ENCODE peak calls at places on chromosomes 4 and X, in five cellular contexts. D is uterus, H is right lobe of liver, F is tibial nerve, G is sigmoid colon. M is an unnamed sample.
A peak's percentile ranks its signal among the peaks of the same experiment; 100 is the strongest.

GRCh38 chr4:30755306-30755705 is 35.1 kb downstream of the PCDH7 start:
- DNase-seq in D (no peak), H (no peak), F (no peak), G (no peak), M (no peak)

GRCh38 chrX:154019633-154020499 is at the start of gene IRAK1:
- DNase-seq in D (peak; percentile 71), H (peak; percentile 68), F (no peak), G (no peak), M (peak; percentile 67)

GRCh38 chr4:74543247-74543670 is 98.3 kb downstream of the AREG start:
- DNase-seq in D (no peak), H (no peak), F (no peak), G (no peak), M (no peak)

GRCh38 chr4:20256381-20256881 is 4.7 kb downstream of the SLIT2 start:
- DNase-seq in D (no peak), H (no peak), F (no peak), G (no peak), M (no peak)

GRCh38 chr4:40349561-40350198 is 14.5 kb downstream of the CHRNA9 start:
- DNase-seq in D (no peak), H (no peak), F (no peak), G (no peak), M (no peak)

GRCh38 chr4:23382880-23383279 is 507.0 kb downstream of the PPARGC1A start:
- DNase-seq in D (no peak), H (no peak), F (no peak), G (no peak), M (no peak)

GRCh38 chrX:49106930-49107329 is 16.6 kb downstream of the GPKOW start:
- DNase-seq in D (no peak), H (no peak), F (no peak), G (no peak), M (no peak)

GRCh38 chr4:69194166-69194565 is 20.4 kb downstream of the UGT2B11 start:
- DNase-seq in D (no peak), H (no peak), F (no peak), G (no peak), M (no peak)

GRCh38 chrX:119647552-119648420 is 41.6 kb upstream of the NKRF start:
- DNase-seq in D (no peak), H (no peak), F (no peak), G (no peak), M (no peak)

GRCh38 chrX:108022491-108023089 is 22.3 kb upstream of the VSIG1 start:
- DNase-seq in D (no peak), H (no peak), F (no peak), G (no peak), M (no peak)

GRCh38 chr4:69849297-69849696 is 10.6 kb downstream of the SULT1E1 start:
- DNase-seq in D (no peak), H (no peak), F (no peak), G (no peak), M (no peak)

GRCh38 chrX:53320543-53321215 is 39.3 kb upstream of the IQSEC2 start:
- DNase-seq in D (no peak), H (peak; percentile 30), F (no peak), G (no peak), M (peak; percentile 17)

GRCh38 chrX:134431894-134432293 is 28.1 kb upstream of the HPRT1 start:
- DNase-seq in D (no peak), H (no peak), F (no peak), G (no peak), M (no peak)

GRCh38 chrX:79366888-79367749 is at the start of gene ITM2A:
- DNase-seq in D (peak; percentile 56), H (peak; percentile 22), F (peak; percentile 17), G (peak; percentile 61), M (peak; percentile 34)

GRCh38 chrX:25858273-25858880 is 279.8 kb upstream of the MAGEB18 start:
- DNase-seq in D (no peak), H (no peak), F (no peak), G (no peak), M (no peak)

GRCh38 chr4:1376841-1377605 is 29.2 kb downstream of the NKX1-1 start:
- DNase-seq in D (no peak), H (peak; percentile 15), F (no peak), G (peak; percentile 55), M (no peak)

GRCh38 chrX:29641461-29641860 is 573.9 kb upstream of the MAGEB2 start:
- DNase-seq in D (no peak), H (no peak), F (no peak), G (no peak), M (no peak)

GRCh38 chrX:110394653-110395052 is 36.0 kb downstream of the RTL9 start:
- DNase-seq in D (no peak), H (no peak), F (no peak), G (no peak), M (no peak)

GRCh38 chr4:65242156-65242846 is 428.0 kb downstream of the EPHA5 start:
- DNase-seq in D (no peak), H (no peak), F (no peak), G (no peak), M (no peak)

GRCh38 chrX:150365051-150365952 is 2.2 kb downstream of the MAMLD1 start:
- DNase-seq in D (peak; percentile 69), H (peak; percentile 83), F (peak; percentile 54), G (peak; percentile 87), M (peak; percentile 65)

GRCh38 chr4:56215138-56215793 is 172.0 kb downstream of the AASDH start:
- DNase-seq in D (no peak), H (no peak), F (no peak), G (no peak), M (no peak)

GRCh38 chr4:1870328-1870577 is 940 bp upstream of the NSD2 start:
- DNase-seq in D (peak; percentile 74), H (peak; percentile 92), F (peak; percentile 70), G (peak; percentile 93), M (peak; percentile 94)

GRCh38 chr4:98577956-98578355 is 80.5 kb downstream of the TSPAN5 start:
- DNase-seq in D (no peak), H (no peak), F (no peak), G (no peak), M (no peak)

GRCh38 chr4:150078041-150078995 is at the start of gene DCLK2:
- DNase-seq in D (peak; percentile 90), H (peak; percentile 73), F (peak; percentile 24), G (peak; percentile 94), M (peak; percentile 59)

GRCh38 chr4:12978310-12978709 is 505.8 kb downstream of the RAB28 start:
- DNase-seq in D (no peak), H (no peak), F (no peak), G (no peak), M (no peak)

GRCh38 chr4:118086334-118086733 is 52.0 kb downstream of the NDST3 start:
- DNase-seq in D (no peak), H (no peak), F (no peak), G (no peak), M (no peak)

GRCh38 chr4:108644237-108644636 is 6.2 kb upstream of the OSTC start:
- DNase-seq in D (no peak), H (no peak), F (no peak), G (no peak), M (no peak)

GRCh38 chr4:36651253-36651652 is 369.8 kb downstream of the DTHD1 start:
- DNase-seq in D (no peak), H (no peak), F (no peak), G (no peak), M (no peak)

GRCh38 chrX:53678667-53679066 is 7.9 kb downstream of the HUWE1 start:
- DNase-seq in D (no peak), H (no peak), F (no peak), G (no peak), M (no peak)

GRCh38 chr4:17367201-17367600 is 144.7 kb downstream of the QDPR start:
- DNase-seq in D (no peak), H (no peak), F (no peak), G (no peak), M (no peak)

GRCh38 chrX:11111038-11111851 is at the start of gene HCCS:
- DNase-seq in D (peak; percentile 84), H (peak; percentile 82), F (peak; percentile 62), G (peak; percentile 93), M (peak; percentile 87)
- TF ChIP-seq POLR2A in D (peak; percentile 70), H (peak; percentile 82), F (no peak), G (peak; percentile 75), M (peak; percentile 95)

GRCh38 chrX:13545731-13546130 is 23.7 kb upstream of the EGFL6 start:
- DNase-seq in D (no peak), H (no peak), F (no peak), G (no peak), M (no peak)

GRCh38 chrX:13552892-13553291 is 16.5 kb upstream of the EGFL6 start:
- DNase-seq in D (no peak), H (no peak), F (no peak), G (no peak), M (no peak)

GRCh38 chrX:13551610-13552009 is 17.8 kb upstream of the EGFL6 start:
- DNase-seq in D (no peak), H (no peak), F (no peak), G (no peak), M (no peak)

GRCh38 chrX:13550346-13550745 is 19.1 kb upstream of the EGFL6 start:
- DNase-seq in D (no peak), H (no peak), F (no peak), G (no peak), M (no peak)
- H3K27ac ChIP-seq in D (no peak overlapping the region), H (no peak overlapping the region), F (no peak overlapping the region), G (no peak overlapping the region), M (no peak overlapping the region)

GRCh38 chr4:10296730-10297129 is 160.5 kb downstream of the ZNF518B start:
- DNase-seq in D (no peak), H (no peak), F (no peak), G (no peak), M (no peak)
- TF ChIP-seq POLR2A in D (no peak), H (no peak), F (no peak), G (no peak), M (no peak)

GRCh38 chr4:185730387-185730786 is 81.6 kb downstream of the SORBS2 start:
- DNase-seq in D (no peak), H (no peak), F (no peak), G (no peak), M (no peak)

GRCh38 chr4:185726931-185727330 is 85.1 kb downstream of the SORBS2 start:
- DNase-seq in D (no peak), H (no peak), F (no peak), G (peak; percentile 89), M (peak; percentile 24)

GRCh38 chr4:185728886-185729285 is 83.1 kb downstream of the SORBS2 start:
- DNase-seq in D (no peak), H (no peak), F (no peak), G (no peak), M (no peak)

GRCh38 chr4:185730849-185731608 is 81.0 kb downstream of the SORBS2 start:
- DNase-seq in D (no peak), H (no peak), F (no peak), G (no peak), M (no peak)

DNA sequence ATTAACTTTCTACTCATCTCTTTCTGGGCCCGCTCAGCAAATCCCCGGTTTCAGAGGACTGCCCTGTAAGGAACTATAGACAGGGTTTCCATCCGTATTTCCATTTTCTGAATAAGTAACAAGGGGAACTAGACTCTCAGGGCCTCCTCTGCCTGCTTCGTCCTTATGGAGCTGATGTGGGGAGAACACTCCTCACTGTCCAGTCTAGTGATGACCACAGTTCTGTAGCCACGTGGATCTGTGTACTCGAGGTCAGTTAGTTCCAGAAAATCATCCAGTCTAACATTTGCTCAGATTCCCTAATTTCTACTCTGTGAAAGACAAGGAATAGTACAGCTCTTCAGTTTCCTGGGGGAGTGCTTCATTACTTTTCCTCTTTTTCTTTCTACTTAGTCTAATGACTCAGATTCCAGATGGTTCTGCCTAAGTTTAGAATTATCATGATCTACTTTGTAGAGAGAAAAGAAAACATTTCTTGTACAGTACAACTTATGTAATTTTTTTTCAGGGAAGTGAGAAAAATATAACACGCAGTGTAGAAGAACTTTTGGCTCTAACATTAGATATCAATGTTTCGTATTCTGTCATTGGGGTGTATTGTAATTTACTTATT is 82.6 kb downstream of the SORBS2 start:
- DNase-seq in D (no peak), H (no peak), F (no peak), G (no peak), M (no peak)
- H3K27ac ChIP-seq in D (no peak overlapping the region), H (no peak overlapping the region), F (peak overlapping the region; percentile 61), G (peak overlapping the region; percentile 85), M (peak overlapping the region; percentile 14)